ENCODE peak calls at places on chromosomes 12 and 14, in eight cellular contexts. R, P, S, L, I, X, K and U are unnamed samples.

GRCh38 chr14:50399251-50400032 is 2.8 kb upstream of the CDKL1 start:
- DNase-seq in R (peak; percentile 63), P (no peak), S (peak; percentile 59), L (peak; percentile 92), I (peak; percentile 75), X (no peak), K (no peak), U (peak; percentile 33)

GRCh38 chr12:4276524-4277204 is 3.1 kb downstream of the CCND2 start:
- DNase-seq in R (peak; percentile 96), P (peak; percentile 82), S (peak; percentile 81), L (peak; percentile 94), I (peak; percentile 89), X (peak; percentile 67), K (no peak), U (peak; percentile 87)

GRCh38 chr14:73834258-73834620 is 17.4 kb upstream of the PTGR2 start:
- DNase-seq in R (no peak), P (no peak), S (no peak), L (no peak), I (no peak), X (no peak), K (no peak), U (no peak)

GRCh38 chr12:42192258-42192657 is 45.8 kb downstream of the YAF2 start:
- DNase-seq in R (no peak), P (no peak), S (no peak), L (no peak), I (no peak), X (no peak), K (no peak), U (no peak)

GRCh38 chr14:103545915-103546650 is 16.4 kb downstream of the BAG5 start:
- DNase-seq in R (no peak), P (peak; percentile 44), S (no peak), L (no peak), I (peak; percentile 68), X (no peak), K (no peak), U (no peak)

GRCh38 chr12:30719060-30719459 is 23.4 kb upstream of the IPO8 start:
- DNase-seq in R (no peak), P (no peak), S (peak; percentile 85), L (no peak), I (no peak), X (no peak), K (no peak), U (no peak)

GRCh38 chr12:128791395-128792322 is 32.1 kb downstream of the SLC15A4 start:
- DNase-seq in R (peak; percentile 55), P (peak; percentile 50), S (no peak), L (no peak), I (no peak), X (no peak), K (no peak), U (no peak)

GRCh38 chr12:6708968-6709394 is 8.4 kb upstream of the PIANP start:
- DNase-seq in R (no peak), P (no peak), S (no peak), L (no peak), I (no peak), X (no peak), K (no peak), U (no peak)

GRCh38 chr12:128715485-128715884 is 108.3 kb downstream of the SLC15A4 start:
- DNase-seq in R (peak; percentile 16), P (no peak), S (no peak), L (no peak), I (no peak), X (no peak), K (no peak), U (no peak)

GRCh38 chr14:59314019-59314608 is 125.6 kb downstream of the DAAM1 start:
- DNase-seq in R (no peak), P (no peak), S (no peak), L (no peak), I (no peak), X (no peak), K (no peak), U (no peak)

GRCh38 chr12:113359133-113359938 is 949 bp downstream of the PLBD2 start:
- DNase-seq in R (no peak), P (no peak), S (no peak), L (peak; percentile 12), I (peak; percentile 71), X (no peak), K (no peak), U (no peak)

GRCh38 chr12:12628013-12628412 is 16.3 kb downstream of the CREBL2 start:
- DNase-seq in R (no peak), P (no peak), S (no peak), L (no peak), I (no peak), X (no peak), K (no peak), U (no peak)

GRCh38 chr14:39762576-39763401 is 330.6 kb upstream of the FBXO33 start:
- DNase-seq in R (no peak), P (no peak), S (no peak), L (no peak), I (no peak), X (no peak), K (no peak), U (no peak)

GRCh38 chr12:18045446-18046001 is 44.5 kb downstream of the RERGL start:
- DNase-seq in R (no peak), P (no peak), S (no peak), L (no peak), I (no peak), X (no peak), K (no peak), U (no peak)

GRCh38 chr14:64707661-64708060 is 3.4 kb downstream of the PLEKHG3 start:
- DNase-seq in R (peak; percentile 97), P (no peak), S (peak; percentile 78), L (no peak), I (peak; percentile 50), X (no peak), K (no peak), U (no peak)

GRCh38 chr12:32777159-32777558 is 21.5 kb upstream of the YARS2 start:
- DNase-seq in R (no peak), P (no peak), S (no peak), L (no peak), I (no peak), X (no peak), K (no peak), U (no peak)

GRCh38 chr12:124109760-124110159 is 136.7 kb downstream of the ZNF664 start:
- DNase-seq in R (peak; percentile 33), P (no peak), S (no peak), L (no peak), I (no peak), X (no peak), K (no peak), U (peak; percentile 85)

GRCh38 chr12:89225808-89226368 is 126.4 kb downstream of the DUSP6 start:
- DNase-seq in R (peak; percentile 87), P (no peak), S (peak; percentile 90), L (peak; percentile 72), I (no peak), X (no peak), K (no peak), U (peak; percentile 64)

GRCh38 chr12:96220902-96221301 is 26.7 kb downstream of the ELK3 start:
- DNase-seq in R (no peak), P (no peak), S (peak; percentile 62), L (no peak), I (no peak), X (no peak), K (no peak), U (no peak)

GRCh38 chr12:98894412-98895085 is 249.5 kb downstream of the APAF1 start:
- DNase-seq in R (no peak), P (peak; percentile 25), S (peak; percentile 3), L (no peak), I (no peak), X (no peak), K (no peak), U (no peak)

GRCh38 chr12:56121204-56121870 is 3.3 kb downstream of the ZC3H10 start:
- DNase-seq in R (no peak), P (no peak), S (no peak), L (no peak), I (no peak), X (no peak), K (no peak), U (no peak)

GRCh38 chr12:95574030-95574429 is 22.8 kb upstream of the USP44 start:
- DNase-seq in R (no peak), P (peak; percentile 40), S (no peak), L (no peak), I (no peak), X (no peak), K (no peak), U (no peak)

GRCh38 chr12:2284857-2285256 is 232.1 kb downstream of the CACNA1C start:
- DNase-seq in R (peak; percentile 73), P (no peak), S (peak; percentile 86), L (peak; percentile 49), I (peak; percentile 89), X (no peak), K (no peak), U (peak; percentile 31)